ENCODE peak calls at places on chromosomes 2 and 18, in seven cellular contexts. T, D, G, M, O, L and A are unnamed samples.

GRCh38 chr2:172113617-172114016 is 10.9 kb upstream of the DLX2 start:
- DNase-seq in T (no peak), D (no peak), G (peak; percentile 55), M (no peak), O (no peak), L (no peak), A (no peak)

GRCh38 chr2:133936096-133936495 is 317.8 kb upstream of the MGAT5 start:
- DNase-seq in T (no peak), D (no peak), G (no peak), M (no peak), O (no peak), L (no peak), A (no peak)

GRCh38 chr18:55111271-55111670 is 152.0 kb upstream of the CCDC68 start:
- DNase-seq in T (no peak), D (no peak), G (no peak), M (no peak), O (no peak), L (no peak), A (no peak)

GRCh38 chr2:3460161-3460560 is 59.2 kb downstream of the ADI1 start:
- DNase-seq in T (no peak), D (peak; percentile 23), G (no peak), M (no peak), O (no peak), L (no peak), A (no peak)

GRCh38 chr2:174931724-174932123 is 73.5 kb downstream of the CHN1 start:
- DNase-seq in T (no peak), D (no peak), G (peak; percentile 20), M (no peak), O (no peak), L (no peak), A (no peak)

GRCh38 chr2:152558174-152559091 is 158.8 kb downstream of the PRPF40A start:
- DNase-seq in T (no peak), D (no peak), G (peak; percentile 86), M (no peak), O (no peak), L (no peak), A (no peak)

GRCh38 chr2:161166538-161167409 is 6.5 kb downstream of the TANK start:
- DNase-seq in T (no peak), D (no peak), G (no peak), M (peak; percentile 77), O (peak; percentile 6), L (no peak), A (no peak)

GRCh38 chr18:62017618-62018017 is 124.8 kb upstream of the RNF152 start:
- DNase-seq in T (no peak), D (no peak), G (no peak), M (no peak), O (no peak), L (no peak), A (no peak)

GRCh38 chr2:121698318-121698930 is 38.3 kb downstream of the NIFK start:
- DNase-seq in T (no peak), D (no peak), G (no peak), M (no peak), O (no peak), L (no peak), A (no peak)

GRCh38 chr2:38409136-38409903 is 32.2 kb upstream of the ATL2 start:
- DNase-seq in T (peak; percentile 67), D (peak; percentile 63), G (peak; percentile 53), M (no peak), O (no peak), L (no peak), A (no peak)

GRCh38 chr2:126220336-126220735 is 435.6 kb upstream of the GYPC start:
- DNase-seq in T (no peak), D (no peak), G (peak; percentile 76), M (no peak), O (no peak), L (no peak), A (no peak)

GRCh38 chr2:163779970-163780597 is 44.3 kb upstream of the FIGN start:
- DNase-seq in T (peak; percentile 73), D (peak; percentile 76), G (no peak), M (no peak), O (no peak), L (no peak), A (no peak)

GRCh38 chr2:82043867-82044266 is 1739.3 kb upstream of the LRRTM1 start:
- DNase-seq in T (no peak), D (no peak), G (no peak), M (no peak), O (no peak), L (no peak), A (no peak)

GRCh38 chr18:24704921-24705620 is 244.6 kb downstream of the HRH4 start:
- DNase-seq in T (no peak), D (no peak), G (no peak), M (no peak), O (no peak), L (no peak), A (no peak)

GRCh38 chr2:175030380-175031271 is 25.4 kb upstream of the CHN1 start:
- DNase-seq in T (peak; percentile 43), D (no peak), G (peak; percentile 62), M (no peak), O (no peak), L (peak; percentile 14), A (peak; percentile 57)

GRCh38 chr2:143909577-143909976 is 610.3 kb downstream of the ZEB2 start:
- DNase-seq in T (no peak), D (no peak), G (no peak), M (no peak), O (no peak), L (no peak), A (no peak)

GRCh38 chr2:151632993-151633592 is 101.2 kb downstream of the NEB start:
- DNase-seq in T (no peak), D (no peak), G (peak; percentile 45), M (no peak), O (no peak), L (no peak), A (no peak)

GRCh38 chr2:67938053-67938452 is 124.8 kb downstream of the C1D start:
- DNase-seq in T (no peak), D (no peak), G (no peak), M (no peak), O (no peak), L (no peak), A (no peak)

GRCh38 chr2:239539083-239539775 is 138.4 kb upstream of the HDAC4 start:
- DNase-seq in T (no peak), D (no peak), G (no peak), M (no peak), O (no peak), L (no peak), A (no peak)

GRCh38 chr2:73823916-73824523 is 4.7 kb upstream of the STAMBP start:
- DNase-seq in T (peak; percentile 46), D (no peak), G (peak; percentile 94), M (no peak), O (no peak), L (no peak), A (peak; percentile 18)

GRCh38 chr2:199309973-199310372 is 147.8 kb downstream of the SATB2 start:
- DNase-seq in T (no peak), D (no peak), G (no peak), M (no peak), O (no peak), L (no peak), A (no peak)

GRCh38 chr2:176138526-176139169 is 9.1 kb downstream of the HOXD8 start:
- DNase-seq in T (no peak), D (no peak), G (no peak), M (no peak), O (no peak), L (no peak), A (no peak)

GRCh38 chr18:35778850-35779634 is 193.4 kb upstream of the RMP24 start:
- DNase-seq in T (no peak), D (no peak), G (no peak), M (no peak), O (no peak), L (no peak), A (no peak)

GRCh38 chr2:85611705-85612587 is at the start of gene C2orf68:
- DNase-seq in T (peak; percentile 92), D (peak; percentile 92), G (peak; percentile 87), M (peak; percentile 88), O (peak; percentile 69), L (peak; percentile 71), A (peak; percentile 90)

GRCh38 chr2:12556762-12557161 is 160.0 kb upstream of the TRIB2 start:
- DNase-seq in T (peak; percentile 6), D (no peak), G (peak; percentile 57), M (peak; percentile 7), O (no peak), L (no peak), A (no peak)

GRCh38 chr18:7169601-7170000 is 52.0 kb upstream of the LAMA1 start:
- DNase-seq in T (no peak), D (no peak), G (no peak), M (no peak), O (no peak), L (no peak), A (no peak)

GRCh38 chr2:32792416-32792815 is 154.3 kb upstream of the LTBP1 start:
- DNase-seq in T (no peak), D (no peak), G (peak; percentile 74), M (no peak), O (no peak), L (no peak), A (no peak)

GRCh38 chr18:49061906-49062831 is 111.4 kb upstream of the SMAD7 start:
- DNase-seq in T (no peak), D (no peak), G (no peak), M (no peak), O (no peak), L (no peak), A (no peak)

GRCh38 chr18:49898421-49898820 is 85.1 kb upstream of the ACAA2 start:
- DNase-seq in T (peak; percentile 29), D (peak; percentile 48), G (peak; percentile 79), M (no peak), O (peak; percentile 23), L (peak; percentile 63), A (peak; percentile 66)

GRCh38 chr18:35661483-35662146 is 80.1 kb downstream of the GALNT1 start:
- DNase-seq in T (no peak), D (no peak), G (no peak), M (no peak), O (no peak), L (no peak), A (no peak)

GRCh38 chr2:165371356-165371755 is 98.1 kb upstream of the CSRNP3 start:
- DNase-seq in T (peak; percentile 17), D (no peak), G (no peak), M (no peak), O (no peak), L (no peak), A (no peak)

GRCh38 chr18:79680100-79680879 is 687 bp downstream of the CTDP1 start:
- DNase-seq in T (peak; percentile 20), D (peak; percentile 39), G (peak; percentile 59), M (peak; percentile 45), O (no peak), L (peak; percentile 32), A (peak; percentile 39)

GRCh38 chr2:9897331-9897737 is 54.1 kb downstream of the TAF1B start:
- DNase-seq in T (peak; percentile 76), D (peak; percentile 64), G (peak; percentile 90), M (no peak), O (no peak), L (no peak), A (no peak)

GRCh38 chr2:64767670-64768425 is 114.1 kb upstream of the SERTAD2 start:
- DNase-seq in T (peak; percentile 86), D (peak; percentile 90), G (peak; percentile 92), M (peak; percentile 75), O (no peak), L (peak; percentile 62), A (peak; percentile 59)

GRCh38 chr18:57210101-57210661 is 63.3 kb downstream of the BOD1L2 start:
- DNase-seq in T (peak; percentile 84), D (peak; percentile 44), G (peak; percentile 62), M (no peak), O (no peak), L (no peak), A (peak; percentile 43)